ENCODE peak calls at places on chromosomes 5 and 9, in five cellular contexts. E is PC-9, F is glutamatergic neuron, G is keratinocyte, O is endothelial cell. X is an unnamed sample.

GRCh38 chr9:21964925-21965385 is 29.2 kb downstream of the CDKN2A start:
- DNase-seq in G (no peak), O (peak; percentile 16), E (no peak), F (no peak), X (peak; percentile 61)

GRCh38 chr9:4417578-4418325 is 72.5 kb upstream of the SLC1A1 start:
- DNase-seq in O (no peak), G (peak; percentile 13), E (peak; percentile 92), F (no peak), X (no peak)

GRCh38 chr5:31383734-31384133 is 148.2 kb downstream of the DROSHA start:
- DNase-seq in F (no peak), E (no peak), G (no peak), O (peak; percentile 11), X (no peak)

GRCh38 chr5:8327016-8327415 is 458.1 kb downstream of the MTRR start:
- DNase-seq in E (no peak), F (no peak), O (no peak), G (no peak), X (no peak)

GRCh38 chr5:55276771-55277170 is 30.7 kb downstream of the DHX29 start:
- DNase-seq in F (no peak), O (no peak), E (no peak), G (no peak), X (no peak)

GRCh38 chr5:17944046-17944445 is 309.8 kb downstream of the TAF11L14 start:
- DNase-seq in E (no peak), F (peak; percentile 62), G (no peak), O (no peak), X (no peak)

GRCh38 chr9:94772654-94773303 is 46.3 kb downstream of the AOPEP start:
- DNase-seq in E (no peak), F (no peak), G (no peak), O (no peak), X (no peak)

GRCh38 chr5:132220476-132220875 is 7.2 kb downstream of the P4HA2 start:
- DNase-seq in E (no peak), G (no peak), O (no peak), F (no peak), X (no peak)

GRCh38 chr5:3615217-3615616 is 19.6 kb downstream of the IRX1 start:
- DNase-seq in G (no peak), O (no peak), F (no peak), E (no peak), X (no peak)

GRCh38 chr9:96186601-96187011 is 115.4 kb downstream of the HSD17B3 start:
- DNase-seq in E (no peak), F (peak; percentile 56), G (no peak), O (peak; percentile 14), X (peak; percentile 47)

GRCh38 chr5:145587308-145588071 is 247.7 kb downstream of the PRELID2 start:
- DNase-seq in O (no peak), F (no peak), E (peak; percentile 73), G (no peak), X (no peak)

GRCh38 chr9:87236546-87236945 is 261.1 kb upstream of the DAPK1 start:
- DNase-seq in F (no peak), E (no peak), O (no peak), G (no peak), X (no peak)
- TF ChIP-seq CTCF in F (no peak), E (no peak), O (no peak), G (no peak), X (no peak)

GRCh38 chr9:88535226-88535931 is 401 bp downstream of the NXNL2 start:
- DNase-seq in F (peak; percentile 54), E (peak; percentile 56), G (no peak), O (peak; percentile 29), X (no peak)
- TF ChIP-seq CTCF in F (no peak), E (no peak), G (no peak), O (no peak), X (peak; percentile 11)

GRCh38 chr5:26700759-26701384 is 337.5 kb downstream of the CDH9 start:
- DNase-seq in G (no peak), E (no peak), F (peak; percentile 45), O (peak; percentile 60), X (no peak)
- TF ChIP-seq CTCF in G (no peak), E (peak; percentile 78), F (peak; percentile 63), O (peak; percentile 58), X (peak; percentile 27)

GRCh38 chr9:109138421-109138820 is 18.7 kb upstream of the TMEM245 start:
- DNase-seq in G (no peak), F (no peak), O (no peak), E (no peak), X (no peak)

GRCh38 chr9:109145062-109145461 is 22.0 kb downstream of the FRRS1L start:
- DNase-seq in F (no peak), G (no peak), E (no peak), O (no peak), X (no peak)

GRCh38 chr9:109139851-109140250 is 20.1 kb upstream of the TMEM245 start:
- DNase-seq in E (no peak), F (no peak), G (no peak), O (no peak), X (no peak)

GRCh38 chr9:109141375-109141774 is 21.6 kb upstream of the TMEM245 start:
- DNase-seq in F (no peak), O (no peak), G (no peak), E (no peak), X (no peak)

DNA sequence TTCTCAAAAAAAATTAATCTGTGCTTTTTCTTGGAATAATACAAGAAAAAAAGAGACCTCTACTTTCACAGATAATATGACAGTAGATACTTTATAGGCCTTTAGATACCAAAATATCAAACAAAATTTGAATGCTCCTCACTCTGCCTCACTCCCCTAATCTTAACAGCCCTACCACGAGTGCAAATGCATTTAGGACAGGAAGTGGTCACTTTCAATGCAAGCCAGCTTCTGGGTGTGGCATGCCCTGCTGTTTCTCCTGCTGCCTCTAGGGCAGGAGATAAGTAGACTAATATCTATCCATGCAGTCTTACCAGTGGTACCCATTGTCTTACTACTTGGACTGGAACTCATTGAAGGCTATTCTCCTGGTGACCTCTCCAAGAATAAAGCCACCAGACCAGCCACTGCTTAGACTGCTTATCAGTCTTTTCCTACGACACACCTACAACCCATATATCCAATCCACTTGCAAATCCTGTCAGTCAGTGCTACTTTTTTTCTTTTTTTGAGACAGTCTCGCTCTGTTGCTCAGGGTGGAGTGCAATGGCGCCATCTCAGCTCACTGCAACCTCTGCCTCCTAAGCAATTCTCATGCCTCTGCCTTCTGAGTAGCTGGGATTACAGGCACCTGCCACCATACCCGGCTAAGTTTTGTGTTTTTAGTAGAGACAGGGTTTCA is 23.0 kb downstream of the FRRS1L start:
- DNase-seq in E (peak; percentile 46), O (no peak), F (no peak), G (no peak), X (no peak)
- TF ChIP-seq CTCF in E (peak; percentile 57), O (peak; percentile 37), F (peak; percentile 42), G (peak; percentile 51), X (no peak)

DNA sequence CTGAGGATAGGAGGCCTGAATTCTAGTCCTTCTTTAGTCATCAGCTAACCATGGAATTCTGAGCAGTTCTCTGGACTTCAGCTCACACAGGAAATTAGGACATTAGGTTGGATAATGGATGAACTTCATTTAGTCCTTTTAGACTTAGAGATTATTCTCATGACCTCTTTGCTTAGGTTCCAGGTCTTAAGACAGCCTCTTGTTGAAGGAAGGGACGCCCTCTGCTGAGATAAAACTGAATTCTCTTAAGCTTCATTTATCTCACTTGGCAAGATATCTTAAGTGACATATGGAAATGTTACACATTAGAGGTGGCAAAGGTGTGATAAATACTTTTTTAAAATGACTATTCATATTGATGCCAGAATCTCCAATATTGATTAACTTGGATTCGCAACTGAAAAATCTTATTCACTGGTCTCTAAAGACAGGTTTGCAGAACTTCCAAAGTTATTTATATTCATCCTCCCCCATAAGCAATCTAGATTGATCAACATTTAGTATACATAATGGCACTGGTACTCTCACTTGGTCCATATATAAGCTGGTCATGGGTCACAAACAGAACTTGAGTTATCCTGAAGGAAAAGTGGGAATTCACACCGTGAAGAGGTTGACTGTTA is 16.9 kb upstream of the ZNF366 start:
- DNase-seq in O (no peak), G (peak; percentile 35), F (no peak), E (peak; percentile 67), X (no peak)
- TF ChIP-seq CTCF in O (peak; percentile 17), G (peak; percentile 54), F (peak; percentile 34), E (peak; percentile 76), X (no peak)

GRCh38 chr5:157652377-157652692 is at the start of gene SOX30:
- DNase-seq in G (no peak), O (no peak), F (no peak), E (no peak), X (no peak)

GRCh38 chr5:157648275-157648990 is 3.8 kb downstream of the SOX30 start:
- DNase-seq in F (no peak), E (no peak), O (no peak), G (no peak), X (no peak)

GRCh38 chr5:157651011-157651611 is 1.1 kb downstream of the SOX30 start:
- DNase-seq in F (no peak), G (no peak), O (no peak), E (no peak), X (no peak)

GRCh38 chr5:157649091-157649490 is 3.1 kb downstream of the SOX30 start:
- DNase-seq in O (no peak), G (no peak), F (no peak), E (no peak), X (no peak)

GRCh38 chr5:157651623-157652376 is 438 bp downstream of the SOX30 start:
- DNase-seq in O (peak; percentile 66), G (peak; percentile 32), F (peak; percentile 73), E (no peak), X (no peak)
- TF ChIP-seq CTCF in O (peak; percentile 20), G (peak; percentile 23), F (no peak), E (no peak), X (no peak)

DNA sequence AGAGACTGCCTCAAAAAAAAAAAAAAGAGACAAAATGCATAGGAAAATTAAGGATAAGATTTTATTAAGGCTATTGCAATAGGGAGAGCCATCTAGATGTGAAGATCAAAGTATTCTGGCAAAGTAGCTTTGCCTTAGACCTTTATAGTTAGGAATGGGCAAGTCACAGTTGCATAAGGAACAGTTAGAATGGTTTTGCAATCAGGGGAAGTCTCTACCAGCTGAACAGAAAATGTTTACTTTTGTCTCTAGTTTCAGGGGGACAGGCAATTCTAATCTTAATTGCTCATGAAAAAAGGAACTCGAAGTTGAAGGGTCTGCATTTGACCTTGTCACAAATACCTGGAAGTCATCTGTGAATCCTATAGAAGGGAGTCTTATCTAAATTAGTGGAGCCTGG is 13.1 kb upstream of the ATP6V1G1 start:
- DNase-seq in E (no peak), O (no peak), F (no peak), G (no peak), X (no peak)
- TF ChIP-seq CTCF in E (no peak), O (no peak), F (no peak), G (no peak), X (no peak)

GRCh38 chr9:114285166-114285867 is 37.6 kb upstream of the ORM1 start:
- DNase-seq in O (no peak), E (no peak), G (no peak), F (peak; percentile 22), X (peak; percentile 21)
- TF ChIP-seq CTCF in O (no peak), E (no peak), G (no peak), F (no peak), X (no peak)

X was measured in mesothelial cell of epicardium.